ENCODE peak calls at places on chromosomes 11 and 22, in four cellular contexts. S is upper lobe of left lung, V is GM12891, E is H1. K is an unnamed sample.

GRCh38 chr22:45261407-45262088 is 20.9 kb upstream of the KIAA0930 start:
- DNase-seq in S (no peak), V (no peak), E (no peak), K (no peak)

GRCh38 chr11:88357323-88358039 is 19.9 kb upstream of the CTSC start:
- DNase-seq in S (no peak), V (no peak), E (no peak), K (no peak)

GRCh38 chr22:44181033-44181911 is 547 bp downstream of the PARVG start:
- DNase-seq in S (peak; percentile 86), V (peak; percentile 47), E (no peak), K (no peak)

GRCh38 chr22:25637672-25638071 is 73.2 kb downstream of the GRK3 start:
- DNase-seq in S (no peak), V (no peak), E (no peak), K (no peak)

GRCh38 chr11:86128914-86129313 is 60.0 kb upstream of the PICALM start:
- DNase-seq in S (no peak), V (no peak), E (no peak), K (no peak)

GRCh38 chr11:60905551-60906113 is 753 bp downstream of the PRPF19 start:
- DNase-seq in S (no peak), V (no peak), E (no peak), K (no peak)

GRCh38 chr11:110710520-110711381 is 1.5 kb downstream of the ARHGAP20 start:
- DNase-seq in S (peak; percentile 86), V (peak; percentile 4), E (no peak), K (peak; percentile 71)

GRCh38 chr11:35525501-35526175 is at the start of gene PAMR1:
- DNase-seq in S (peak; percentile 65), V (peak; percentile 21), E (peak; percentile 54), K (peak; percentile 86)

GRCh38 chr11:108788565-108789199 is 123.8 kb downstream of the DDX10 start:
- DNase-seq in S (no peak), V (no peak), E (no peak), K (no peak)

GRCh38 chr11:108965602-108966001 is 300.7 kb downstream of the DDX10 start:
- DNase-seq in S (no peak), V (no peak), E (no peak), K (no peak)

GRCh38 chr11:132718711-132719641 is 813.3 kb downstream of the OPCML start:
- DNase-seq in S (peak; percentile 71), V (no peak), E (no peak), K (no peak)

GRCh38 chr11:86492370-86493030 is 117.8 kb downstream of the CCDC81 start:
- DNase-seq in S (no peak), V (no peak), E (no peak), K (no peak)

GRCh38 chr11:30919389-30920172 is 333.4 kb upstream of the MPPED2 start:
- DNase-seq in S (no peak), V (no peak), E (no peak), K (no peak)

GRCh38 chr22:30856699-30857098 is 111.9 kb downstream of the MORC2 start:
- DNase-seq in S (no peak), V (no peak), E (no peak), K (peak; percentile 13)

GRCh38 chr11:129230006-129230405 is 37.9 kb upstream of the ARHGAP32 start:
- DNase-seq in S (no peak), V (no peak), E (no peak), K (no peak)

GRCh38 chr11:71251761-71252433 is 480 bp downstream of the SHANK2 start:
- DNase-seq in S (peak; percentile 92), V (peak; percentile 48), E (no peak), K (no peak)

GRCh38 chr22:28544431-28544868 is 135.2 kb downstream of the TTC28 start:
- DNase-seq in S (no peak), V (no peak), E (no peak), K (no peak)

GRCh38 chr22:41822289-41823057 is 10.4 kb upstream of the SREBF2 start:
- DNase-seq in S (no peak), V (no peak), E (no peak), K (no peak)

GRCh38 chr22:50206599-50206998 is 5.8 kb downstream of the SELENOO start:
- DNase-seq in S (peak; percentile 82), V (no peak), E (peak; percentile 49), K (no peak)

GRCh38 chr11:82786001-82786400 is 52.3 kb upstream of the FAM181B start:
- DNase-seq in S (no peak), V (no peak), E (no peak), K (no peak)

GRCh38 chr11:12008790-12009616 is 577 bp upstream of the DKK3 start:
- DNase-seq in S (peak; percentile 88), V (no peak), E (no peak), K (peak; percentile 77)
- TF ChIP-seq POLR2AphosphoS5 in S (no peak), V (no peak), E (peak; percentile 10), K (no peak)

GRCh38 chr11:67098799-67099198 is 20.3 kb upstream of the KDM2A start:
- DNase-seq in S (no peak), V (no peak), E (no peak), K (no peak)

GRCh38 chr11:67102664-67103063 is 16.4 kb upstream of the KDM2A start:
- DNase-seq in S (no peak), V (no peak), E (no peak), K (no peak)

GRCh38 chr11:67095214-67095507 is 23.9 kb upstream of the KDM2A start:
- DNase-seq in S (no peak), V (no peak), E (no peak), K (no peak)

GRCh38 chr11:67099841-67100324 is 19.2 kb upstream of the KDM2A start:
- DNase-seq in S (no peak), V (no peak), E (no peak), K (no peak)
- TF ChIP-seq POLR2A in S (no peak), V (no peak), E (no peak), K (no peak)

GRCh38 chr22:38271927-38272372 is 860 bp downstream of the TMEM184B start:
- DNase-seq in S (no peak), V (no peak), E (peak; percentile 29), K (no peak)
- TF ChIP-seq POLR2AphosphoS5 in S (no peak), V (no peak), E (no peak), K (no peak)

GRCh38 chr22:35411112-35411511 is 11.2 kb downstream of the MCM5 start:
- DNase-seq in S (no peak), V (peak; percentile 41), E (no peak), K (no peak)

GRCh38 chr22:35407352-35407751 is 7.4 kb downstream of the MCM5 start:
- DNase-seq in S (no peak), V (no peak), E (no peak), K (no peak)

GRCh38 chr22:35413624-35414023 is 13.7 kb downstream of the MCM5 start:
- DNase-seq in S (no peak), V (no peak), E (no peak), K (no peak)

GRCh38 chr22:35409783-35410662 is 10.1 kb downstream of the MCM5 start:
- DNase-seq in S (no peak), V (peak; percentile 70), E (no peak), K (no peak)

DNA sequence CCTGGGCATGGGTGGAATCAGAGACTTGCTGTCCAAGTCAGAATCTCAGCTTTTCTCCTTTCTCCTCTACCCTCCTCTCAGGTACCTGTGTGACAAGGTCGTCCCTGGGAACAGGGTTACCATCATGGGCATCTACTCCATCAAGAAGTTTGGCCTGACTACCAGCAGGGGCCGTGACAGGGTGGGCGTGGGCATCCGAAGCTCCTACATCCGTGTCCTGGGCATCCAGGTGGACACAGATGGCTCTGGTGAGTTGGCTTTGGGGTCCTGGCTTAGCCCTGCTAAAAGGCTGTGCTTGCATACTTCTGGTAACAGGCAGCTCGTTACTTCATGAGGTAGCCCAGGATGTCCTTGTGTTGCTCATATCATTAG is 10.7 kb downstream of the MCM5 start:
- DNase-seq in S (no peak), V (no peak), E (no peak), K (no peak)
- TF ChIP-seq POLR2A in S (no peak), V (no peak), E (no peak), K (no peak)

GRCh38 chr11:96088914-96089313 is 165.0 kb upstream of the MTMR2 start:
- DNase-seq in S (no peak), V (no peak), E (no peak), K (no peak)
- TF ChIP-seq POLR2AphosphoS5 in S (no peak), V (no peak), E (no peak), K (no peak)

GRCh38 chr11:45560935-45561330 is 104.5 kb downstream of the CHST1 start:
- DNase-seq in S (no peak), V (no peak), E (no peak), K (no peak)
- TF ChIP-seq POLR2A in S (no peak), V (no peak), E (no peak), K (no peak)

GRCh38 chr11:1861435-1862411 is 8.8 kb downstream of the LSP1 start:
- DNase-seq in S (no peak), V (no peak), E (no peak), K (no peak)

GRCh38 chr11:1864831-1865665 is 12.2 kb downstream of the LSP1 start:
- DNase-seq in S (peak; percentile 69), V (no peak), E (no peak), K (no peak)

GRCh38 chr11:1862588-1863351 is 9.9 kb downstream of the LSP1 start:
- DNase-seq in S (peak; percentile 62), V (no peak), E (no peak), K (no peak)

GRCh38 chr11:1864216-1864615 is 11.3 kb downstream of the LSP1 start:
- DNase-seq in S (peak; percentile 65), V (no peak), E (no peak), K (no peak)

GRCh38 chr11:1863352-1864215 is 10.7 kb downstream of the LSP1 start:
- DNase-seq in S (peak; percentile 90), V (no peak), E (no peak), K (peak; percentile 91)
- TF ChIP-seq POLR2AphosphoS5 in S (peak; percentile 53), V (peak; percentile 24), E (no peak), K (peak; percentile 61)

K was measured in suprapubic skin.